ENCODE peak calls at places on chromosomes 12 and 14, in eight cellular contexts. One of them, this sample, is unnamed.

GRCh38 chr12:15797818-15798217 is 8.6 kb upstream of the EPS8 start:
- DNase-seq in stomach: no peak
- DNase-seq in lower leg skin: no peak
- DNase-seq in H1: no peak
- DNase-seq in NCI-H1417: no peak
- DNase-seq in NCI-H82: no peak
- DNase-seq in neural crest cell: no peak
- DNase-seq in GM13977: no peak
- DNase-seq in this sample: no peak

GRCh38 chr14:40129162-40129561 is 696.9 kb upstream of the FBXO33 start:
- DNase-seq in lower leg skin: no peak
- DNase-seq in GM13977: no peak
- DNase-seq in NCI-H82: no peak
- DNase-seq in NCI-H1417: no peak
- DNase-seq in stomach: no peak
- DNase-seq in neural crest cell: no peak
- DNase-seq in H1: no peak
- DNase-seq in this sample: no peak

GRCh38 chr12:89933911-89934310 is 225.3 kb upstream of the ATP2B1 start:
- DNase-seq in NCI-H1417: no peak
- DNase-seq in stomach: no peak
- DNase-seq in NCI-H82: no peak
- DNase-seq in neural crest cell: no peak
- DNase-seq in H1: no peak
- DNase-seq in lower leg skin: no peak
- DNase-seq in GM13977: no peak
- DNase-seq in this sample: no peak

GRCh38 chr12:6347367-6348338 is 5.8 kb upstream of the TNFRSF1A start:
- DNase-seq in H1: no peak
- DNase-seq in stomach: peak
- DNase-seq in NCI-H82: no peak
- DNase-seq in lower leg skin: peak
- DNase-seq in NCI-H1417: no peak
- DNase-seq in GM13977: no peak
- DNase-seq in neural crest cell: no peak
- DNase-seq in this sample: no peak

GRCh38 chr12:44835641-44836379 is 40.3 kb downstream of the NELL2 start:
- DNase-seq in stomach: no peak
- DNase-seq in H1: no peak
- DNase-seq in neural crest cell: no peak
- DNase-seq in GM13977: no peak
- DNase-seq in lower leg skin: peak
- DNase-seq in NCI-H82: no peak
- DNase-seq in NCI-H1417: peak
- DNase-seq in this sample: peak

GRCh38 chr12:107459649-107460048 is 225.9 kb upstream of the PWP1 start:
- DNase-seq in NCI-H1417: peak
- DNase-seq in H1: no peak
- DNase-seq in lower leg skin: no peak
- DNase-seq in NCI-H82: no peak
- DNase-seq in GM13977: no peak
- DNase-seq in neural crest cell: no peak
- DNase-seq in stomach: no peak
- DNase-seq in this sample: no peak

GRCh38 chr14:56474419-56475022 is 105.1 kb upstream of the TMEM260 start:
- DNase-seq in neural crest cell: peak
- DNase-seq in lower leg skin: no peak
- DNase-seq in stomach: no peak
- DNase-seq in NCI-H82: peak
- DNase-seq in H1: no peak
- DNase-seq in NCI-H1417: peak
- DNase-seq in GM13977: peak
- DNase-seq in this sample: peak

GRCh38 chr12:25364529-25365339 is 114.0 kb upstream of the KRAS start:
- DNase-seq in GM13977: peak
- DNase-seq in NCI-H1417: peak
- DNase-seq in stomach: no peak
- DNase-seq in neural crest cell: no peak
- DNase-seq in NCI-H82: peak
- DNase-seq in H1: no peak
- DNase-seq in lower leg skin: no peak
- DNase-seq in this sample: no peak

GRCh38 chr14:69572634-69573135 is 2.0 kb downstream of the CCDC177 start:
- DNase-seq in NCI-H1417: no peak
- DNase-seq in neural crest cell: no peak
- DNase-seq in stomach: no peak
- DNase-seq in GM13977: no peak
- DNase-seq in lower leg skin: no peak
- DNase-seq in NCI-H82: no peak
- DNase-seq in H1: peak
- DNase-seq in this sample: no peak

GRCh38 chr12:32379667-32380066 is 19.7 kb upstream of the FGD4 start:
- DNase-seq in H1: no peak
- DNase-seq in GM13977: no peak
- DNase-seq in stomach: no peak
- DNase-seq in lower leg skin: no peak
- DNase-seq in neural crest cell: no peak
- DNase-seq in NCI-H1417: no peak
- DNase-seq in NCI-H82: no peak
- DNase-seq in this sample: no peak

GRCh38 chr14:106067935-106068334 is 541.6 kb downstream of the TMEM121 start:
- DNase-seq in stomach: no peak
- DNase-seq in H1: no peak
- DNase-seq in GM13977: no peak
- DNase-seq in NCI-H82: no peak
- DNase-seq in lower leg skin: no peak
- DNase-seq in NCI-H1417: no peak
- DNase-seq in neural crest cell: no peak
- DNase-seq in this sample: no peak

GRCh38 chr12:49094104-49094948 is at the start of gene DHH:
- DNase-seq in stomach: no peak
- DNase-seq in neural crest cell: peak
- DNase-seq in NCI-H82: peak
- DNase-seq in lower leg skin: no peak
- DNase-seq in NCI-H1417: peak
- DNase-seq in GM13977: no peak
- DNase-seq in H1: peak
- DNase-seq in this sample: no peak

GRCh38 chr12:64063121-64063520 is 159.0 kb downstream of the KICS2 start:
- DNase-seq in GM13977: no peak
- DNase-seq in NCI-H1417: no peak
- DNase-seq in lower leg skin: no peak
- DNase-seq in stomach: no peak
- DNase-seq in NCI-H82: no peak
- DNase-seq in H1: no peak
- DNase-seq in neural crest cell: no peak
- DNase-seq in this sample: no peak

GRCh38 chr12:67096533-67097318 is 172.4 kb upstream of the CAND1 start:
- DNase-seq in NCI-H82: no peak
- DNase-seq in lower leg skin: no peak
- DNase-seq in neural crest cell: no peak
- DNase-seq in stomach: no peak
- DNase-seq in H1: no peak
- DNase-seq in GM13977: no peak
- DNase-seq in NCI-H1417: peak
- DNase-seq in this sample: no peak

GRCh38 chr12:118356809-118357326 is 15.8 kb downstream of the TAOK3 start:
- DNase-seq in H1: no peak
- DNase-seq in GM13977: peak
- DNase-seq in stomach: no peak
- DNase-seq in lower leg skin: no peak
- DNase-seq in NCI-H82: no peak
- DNase-seq in NCI-H1417: no peak
- DNase-seq in neural crest cell: no peak
- DNase-seq in this sample: peak

GRCh38 chr12:105538880-105539279 is 208.4 kb downstream of the C12orf75 start:
- DNase-seq in NCI-H82: no peak
- DNase-seq in stomach: no peak
- DNase-seq in GM13977: no peak
- DNase-seq in NCI-H1417: no peak
- DNase-seq in neural crest cell: no peak
- DNase-seq in lower leg skin: no peak
- DNase-seq in H1: no peak
- DNase-seq in this sample: no peak

GRCh38 chr12:89252284-89252683 is 100.0 kb downstream of the DUSP6 start:
- DNase-seq in NCI-H1417: no peak
- DNase-seq in NCI-H82: no peak
- DNase-seq in lower leg skin: no peak
- DNase-seq in H1: no peak
- DNase-seq in GM13977: no peak
- DNase-seq in neural crest cell: no peak
- DNase-seq in stomach: no peak
- DNase-seq in this sample: no peak

GRCh38 chr12:69569236-69569635 is 16.0 kb upstream of the CCT2 start:
- DNase-seq in NCI-H1417: no peak
- DNase-seq in stomach: no peak
- DNase-seq in GM13977: no peak
- DNase-seq in NCI-H82: no peak
- DNase-seq in H1: no peak
- DNase-seq in lower leg skin: no peak
- DNase-seq in neural crest cell: no peak
- DNase-seq in this sample: peak

GRCh38 chr12:79927772-79928474 is 7.0 kb downstream of the PPP1R12A start:
- DNase-seq in lower leg skin: no peak
- DNase-seq in GM13977: peak
- DNase-seq in NCI-H82: no peak
- DNase-seq in H1: no peak
- DNase-seq in NCI-H1417: no peak
- DNase-seq in neural crest cell: no peak
- DNase-seq in stomach: no peak
- DNase-seq in this sample: no peak

This sample was measured in HT1080.